ENCODE peak calls at places on chromosomes 4 and X, in eight cellular contexts. F is occipital lobe, J is fibroblast of lung, H is NCI-H1092, I is colonic mucosa, K is ACHN, X is Caco-2, V is A549. T is an unnamed sample.

GRCh38 chr4:1777822-1778641 is 15.1 kb upstream of the FGFR3 start:
- DNase-seq in J (peak; percentile 39), H (no peak), K (no peak), V (peak; percentile 63), X (peak; percentile 86), F (no peak), I (no peak), T (peak; percentile 76)

GRCh38 chrX:7446815-7447214 is 298.9 kb upstream of the PUDP start:
- DNase-seq in F (no peak), K (no peak), H (no peak), V (no peak), J (no peak), X (peak; percentile 48), I (no peak), T (no peak)

GRCh38 chrX:1531106-1531890 is 5.7 kb downstream of the P2RY8 start:
- DNase-seq in J (no peak), K (no peak), F (no peak), H (no peak), I (no peak), X (no peak), V (no peak), T (no peak)

GRCh38 chr4:166091914-166092510 is 219.0 kb downstream of the TLL1 start:
- DNase-seq in I (no peak), X (no peak), H (peak; percentile 39), J (peak; percentile 23), F (no peak), V (peak; percentile 24), K (peak; percentile 49), T (peak; percentile 26)

GRCh38 chr4:170336238-170336775 is 246.6 kb upstream of the AADAT start:
- DNase-seq in K (no peak), V (no peak), H (no peak), X (no peak), I (no peak), J (no peak), F (no peak), T (no peak)

GRCh38 chrX:45851434-45851991 is 650.8 kb upstream of the DIPK2B start:
- DNase-seq in V (peak; percentile 79), J (peak; percentile 20), X (peak; percentile 38), H (peak; percentile 30), F (no peak), K (peak; percentile 59), I (peak; percentile 48), T (peak; percentile 34)

GRCh38 chr4:156654410-156654809 is 317.2 kb downstream of the PDGFC start:
- DNase-seq in K (no peak), V (no peak), I (no peak), H (no peak), F (no peak), J (peak; percentile 85), X (no peak), T (no peak)

GRCh38 chrX:70422886-70423336 is at the start of gene GDPD2:
- DNase-seq in K (peak; percentile 32), J (peak; percentile 49), I (peak; percentile 37), V (peak; percentile 40), H (peak; percentile 21), X (peak; percentile 53), F (no peak), T (peak; percentile 62)

GRCh38 chr4:86918539-86919072 is 16.2 kb upstream of the AFF1 start:
- DNase-seq in X (no peak), J (peak; percentile 73), V (peak; percentile 19), K (no peak), H (no peak), F (no peak), I (no peak), T (no peak)

GRCh38 chr4:11535333-11535732 is 106.6 kb upstream of the HS3ST1 start:
- DNase-seq in X (no peak), F (no peak), H (no peak), V (no peak), I (no peak), J (no peak), K (no peak), T (no peak)

GRCh38 chr4:177461606-177462005 is 19.4 kb upstream of the AGA start:
- DNase-seq in K (no peak), H (no peak), V (no peak), I (no peak), J (peak; percentile 75), F (no peak), X (no peak), T (no peak)

GRCh38 chrX:73447311-73447794 is 500 bp downstream of the CDX4 start:
- DNase-seq in K (no peak), X (no peak), H (no peak), V (no peak), I (no peak), F (no peak), J (no peak), T (no peak)

GRCh38 chr4:107711831-107712230 is 8.2 kb downstream of the PAPSS1 start:
- DNase-seq in I (no peak), H (no peak), X (no peak), V (no peak), K (no peak), F (no peak), J (no peak), T (no peak)

GRCh38 chr4:140903522-140903928 is 147.3 kb upstream of the TBC1D9 start:
- DNase-seq in X (no peak), F (no peak), I (no peak), J (no peak), H (no peak), V (no peak), K (no peak), T (no peak)

GRCh38 chrX:37746268-37746931 is 33.5 kb upstream of the CYBB start:
- DNase-seq in H (no peak), K (no peak), V (no peak), X (no peak), J (peak; percentile 28), I (no peak), F (no peak), T (no peak)

GRCh38 chrX:120452131-120452530 is 17.0 kb downstream of the LAMP2 start:
- DNase-seq in I (no peak), H (no peak), F (no peak), X (no peak), J (peak; percentile 32), V (peak; percentile 22), K (no peak), T (no peak)

GRCh38 chr4:5750052-5750950 is 39.3 kb downstream of the EVC start:
- DNase-seq in V (no peak), J (peak; percentile 84), K (no peak), X (no peak), I (no peak), F (no peak), H (no peak), T (no peak)

GRCh38 chr4:78226279-78226678 is 169.2 kb downstream of the FRAS1 start:
- DNase-seq in H (no peak), X (no peak), V (no peak), J (no peak), K (no peak), I (no peak), F (no peak), T (no peak)

GRCh38 chr4:11073621-11074051 is 355.1 kb downstream of the HS3ST1 start:
- DNase-seq in X (no peak), J (peak; percentile 97), I (peak; percentile 42), K (no peak), F (no peak), H (no peak), V (no peak), T (no peak)

GRCh38 chr4:2489841-2490552 is 21.1 kb downstream of the RNF4 start:
- DNase-seq in I (no peak), X (no peak), K (no peak), F (no peak), H (no peak), V (no peak), J (no peak), T (no peak)

GRCh38 chr4:145230726-145231125 is 50.3 kb upstream of the OTUD4 start:
- DNase-seq in F (no peak), H (no peak), K (no peak), X (no peak), V (no peak), I (no peak), J (peak; percentile 61), T (no peak)

GRCh38 chrX:24023972-24024664 is 2.9 kb downstream of the KLHL15 start:
- DNase-seq in I (no peak), K (peak; percentile 13), H (no peak), V (no peak), J (no peak), X (no peak), F (no peak), T (no peak)

GRCh38 chr4:10089346-10089745 is 27.3 kb downstream of the WDR1 start:
- DNase-seq in J (no peak), V (peak; percentile 33), H (no peak), K (peak; percentile 24), F (no peak), X (no peak), I (peak; percentile 87), T (peak; percentile 67)

GRCh38 chr4:38663021-38663800 is 788 bp upstream of the KLF3 start:
- DNase-seq in I (peak; percentile 45), J (peak; percentile 44), H (no peak), F (no peak), X (no peak), K (no peak), V (peak; percentile 38), T (peak; percentile 37)

GRCh38 chr4:153916273-153916755 is 127.4 kb upstream of the SFRP2 start:
- DNase-seq in F (no peak), V (no peak), I (no peak), X (no peak), K (no peak), H (no peak), J (no peak), T (no peak)

GRCh38 chr4:100962698-100963097 is 384.6 kb downstream of the PPP3CA start:
- DNase-seq in J (no peak), F (peak; percentile 19), H (no peak), X (no peak), K (no peak), I (no peak), V (no peak), T (no peak)

GRCh38 chrX:69362354-69362753 is 141.8 kb upstream of the NALF2 start:
- DNase-seq in J (no peak), K (no peak), V (no peak), I (no peak), F (no peak), H (no peak), X (no peak), T (no peak)